ENCODE peak calls at places on chromosomes 11 and 22, in four cellular contexts. S is Peyer's patch, Z is small intestine, N is cardiac muscle cell. Q is an unnamed sample. For H3K36me3, the result is how much of the 10 kb centered on the place peaks cover.

GRCh38 chr11:73415854-73416615 is 39.8 kb downstream of the RELT start:
- DNase-seq in S (no peak), Z (no peak), N (no peak), Q (no peak)

GRCh38 chr11:76604081-76604601 is 66.4 kb downstream of the LRRC32 start:
- DNase-seq in S (peak), Z (no peak), N (no peak), Q (peak)

GRCh38 chr22:17381237-17381913 is 12.1 kb downstream of the CECR2 start:
- DNase-seq in S (no peak), Z (no peak), N (no peak), Q (no peak)

GRCh38 chr22:35555351-35555915 is 14.8 kb downstream of the RASD2 start:
- DNase-seq in S (no peak), Z (no peak), N (no peak), Q (no peak)

GRCh38 chr11:79822771-79823170 is 381.9 kb upstream of the TENM4 start:
- DNase-seq in S (no peak), Z (no peak), N (no peak), Q (no peak)

GRCh38 chr22:47801541-47802245 is 1039.2 kb downstream of the TBC1D22A start:
- DNase-seq in S (no peak), Z (no peak), N (no peak), Q (peak)

GRCh38 chr22:43988116-43988817 is 33.0 kb downstream of the SAMM50 start:
- DNase-seq in S (no peak), Z (no peak), N (no peak), Q (no peak)

GRCh38 chr22:48640890-48641771 is 1186.5 kb downstream of the BRD1 start:
- DNase-seq in S (no peak), Z (no peak), N (no peak), Q (no peak)

GRCh38 chr22:27842994-27843431 is 41.5 kb upstream of the MN1 start:
- DNase-seq in S (no peak), Z (no peak), N (no peak), Q (peak)

GRCh38 chr11:86355256-86355655 is 19.4 kb upstream of the CCDC81 start:
- DNase-seq in S (no peak), Z (no peak), N (no peak), Q (no peak)

GRCh38 chr11:45159781-45160365 is 13.4 kb downstream of the PRDM11 start:
- DNase-seq in S (no peak), Z (no peak), N (no peak), Q (no peak)

GRCh38 chr11:119016216-119017009 is 1.7 kb downstream of the RPS25 start:
- DNase-seq in S (no peak), Z (no peak), N (no peak), Q (no peak)

GRCh38 chr11:119023741-119024140 is 5.2 kb downstream of the TRAPPC4 start:
- DNase-seq in S (no peak), Z (no peak), N (no peak), Q (no peak)

GRCh38 chr11:119018074-119018938 is at the start of the genes RPS25 and TRAPPC4:
- DNase-seq in S (peak), Z (peak), N (peak), Q (no peak)

GRCh38 chr11:119024430-119025098 is 6.0 kb downstream of the TRAPPC4 start:
- DNase-seq in S (no peak), Z (peak), N (no peak), Q (no peak)

GRCh38 chr11:119019996-119020395 is 1.4 kb downstream of the TRAPPC4 start:
- DNase-seq in S (no peak), Z (no peak), N (no peak), Q (no peak)
- H3K36me3 ChIP-seq in S (under half), Z (under half), N (under half), Q (half or more)

DNA sequence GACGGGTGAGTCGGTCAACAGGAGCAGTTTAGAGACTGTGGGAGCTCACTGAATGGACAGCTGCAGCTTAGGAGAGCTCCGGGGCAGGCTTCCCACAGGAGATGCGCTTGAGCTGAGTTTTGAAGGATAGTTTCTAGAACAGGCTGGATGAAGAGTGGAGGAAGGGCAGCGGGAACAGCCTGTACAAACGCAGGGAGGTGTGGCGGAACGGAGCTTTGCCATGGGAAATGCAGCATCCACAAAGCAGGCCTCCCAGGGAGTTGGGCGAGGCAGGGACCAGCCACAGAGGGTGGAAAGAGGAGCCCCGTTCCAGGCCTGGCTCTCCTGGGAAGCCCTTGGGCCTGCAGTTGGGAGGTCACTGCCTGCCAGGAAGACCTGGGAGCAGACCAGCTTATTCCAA is 26.8 kb upstream of the TEF start:
- DNase-seq in S (no peak), Z (no peak), N (no peak), Q (no peak)
- H3K36me3 ChIP-seq in S (under half), Z (under half), N (under half), Q (under half)

GRCh38 chr11:1127664-1128162 is 30.0 kb upstream of the MUC5AC start:
- DNase-seq in S (no peak), Z (no peak), N (no peak), Q (no peak)

GRCh38 chr11:1125803-1126202 is 31.9 kb upstream of the MUC5AC start:
- DNase-seq in S (no peak), Z (no peak), N (no peak), Q (no peak)

GRCh38 chr11:1128333-1129142 is 29.2 kb upstream of the MUC5AC start:
- DNase-seq in S (no peak), Z (no peak), N (no peak), Q (no peak)

GRCh38 chr11:1126935-1127663 is 30.7 kb upstream of the MUC5AC start:
- DNase-seq in S (no peak), Z (no peak), N (no peak), Q (no peak)

DNA sequence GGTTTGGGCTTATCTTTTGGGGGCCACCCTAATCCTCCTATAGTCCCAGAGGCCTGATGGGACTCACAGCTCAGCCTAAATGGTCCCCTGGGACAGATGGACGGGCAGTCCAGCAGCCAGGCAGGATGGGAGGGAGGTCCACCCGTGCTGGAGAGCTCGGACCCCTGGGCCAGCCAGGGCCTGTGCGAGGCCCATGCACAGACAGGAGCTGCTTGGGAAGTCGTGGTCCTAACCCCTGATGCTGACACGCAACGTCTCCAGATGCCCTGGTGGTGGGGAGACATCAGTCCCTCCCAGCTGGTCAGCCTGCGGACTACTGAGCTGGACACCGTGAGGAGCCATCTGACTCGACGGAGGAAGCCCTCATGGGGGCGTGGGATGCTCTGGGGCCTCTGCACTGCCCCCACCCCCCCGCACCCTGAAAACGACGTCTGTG is 31.2 kb upstream of the MUC5AC start:
- DNase-seq in S (no peak), Z (no peak), N (no peak), Q (no peak)
- H3K36me3 ChIP-seq in S (under half), Z (under half), N (under half), Q (under half)

GRCh38 chr11:106420048-106420665 is 342.7 kb downstream of the AASDHPPT start:
- DNase-seq in S (no peak), Z (no peak), N (no peak), Q (no peak)

GRCh38 chr11:106413222-106413621 is 335.8 kb downstream of the AASDHPPT start:
- DNase-seq in S (no peak), Z (no peak), N (no peak), Q (no peak)

GRCh38 chr11:106418786-106419185 is 341.3 kb downstream of the AASDHPPT start:
- DNase-seq in S (no peak), Z (no peak), N (no peak), Q (no peak)

GRCh38 chr11:106410902-106411301 is 333.4 kb downstream of the AASDHPPT start:
- DNase-seq in S (no peak), Z (no peak), N (no peak), Q (no peak)

GRCh38 chr11:106415510-106415909 is 338.0 kb downstream of the AASDHPPT start:
- DNase-seq in S (no peak), Z (peak), N (no peak), Q (no peak)
- H3K36me3 ChIP-seq in S (under half), Z (under half), N (under half), Q (under half)

Q was measured in vagina.